ENCODE peak calls at places on chromosomes 3 and 15, in five cellular contexts. One of them, this sample, is unnamed.

GRCh38 chr3:150875548-150875947 is 29.7 kb downstream of the MINDY4B start:
- DNase-seq in endothelial cell of umbilical vein: no peak
- DNase-seq in prostate gland: no peak
- DNase-seq in Caco-2: no peak
- DNase-seq in HCT116: no peak
- DNase-seq in this sample: no peak

GRCh38 chr3:141963301-141963700 is 86.9 kb downstream of the ATP1B3 start:
- DNase-seq in endothelial cell of umbilical vein: no peak
- DNase-seq in prostate gland: no peak
- DNase-seq in Caco-2: no peak
- DNase-seq in HCT116: no peak
- DNase-seq in this sample: no peak

GRCh38 chr3:45807645-45808540 is 11.6 kb upstream of the SLC6A20 start:
- DNase-seq in endothelial cell of umbilical vein: no peak
- DNase-seq in prostate gland: no peak
- DNase-seq in Caco-2: no peak
- DNase-seq in HCT116: no peak
- DNase-seq in this sample: no peak

GRCh38 chr3:43181202-43181910 is 75.5 kb upstream of the POMGNT2 start:
- DNase-seq in endothelial cell of umbilical vein: no peak
- DNase-seq in prostate gland: no peak
- DNase-seq in Caco-2: peak; percentile 10
- DNase-seq in HCT116: no peak
- DNase-seq in this sample: no peak

GRCh38 chr15:62059818-62060115 is 480 bp downstream of the VPS13C start:
- DNase-seq in endothelial cell of umbilical vein: no peak
- DNase-seq in prostate gland: peak; percentile 23
- DNase-seq in Caco-2: peak; percentile 68
- DNase-seq in HCT116: no peak
- DNase-seq in this sample: peak; percentile 51

GRCh38 chr15:21267231-21267630 is 173.1 kb downstream of the POTEB3 start:
- DNase-seq in endothelial cell of umbilical vein: no peak
- DNase-seq in prostate gland: no peak
- DNase-seq in Caco-2: no peak
- DNase-seq in HCT116: no peak
- DNase-seq in this sample: no peak

GRCh38 chr3:149933858-149934257 is 36.8 kb downstream of the PFN2 start:
- DNase-seq in endothelial cell of umbilical vein: no peak
- DNase-seq in prostate gland: no peak
- DNase-seq in Caco-2: no peak
- DNase-seq in HCT116: no peak
- DNase-seq in this sample: no peak

GRCh38 chr3:102069211-102069662 is 219.9 kb downstream of the NFKBIZ start:
- DNase-seq in endothelial cell of umbilical vein: peak; percentile 37
- DNase-seq in prostate gland: no peak
- DNase-seq in Caco-2: no peak
- DNase-seq in HCT116: no peak
- DNase-seq in this sample: no peak

GRCh38 chr3:129052675-129053074 is 7.9 kb upstream of the GP9 start:
- DNase-seq in endothelial cell of umbilical vein: peak; percentile 73
- DNase-seq in prostate gland: no peak
- DNase-seq in Caco-2: no peak
- DNase-seq in HCT116: no peak
- DNase-seq in this sample: peak; percentile 81

GRCh38 chr3:157495846-157496245 is 7.4 kb downstream of the VEPH1 start:
- DNase-seq in endothelial cell of umbilical vein: no peak
- DNase-seq in prostate gland: no peak
- DNase-seq in Caco-2: no peak
- DNase-seq in HCT116: no peak
- DNase-seq in this sample: no peak

GRCh38 chr15:61159901-61160300 is 69.2 kb downstream of the RORA start:
- DNase-seq in endothelial cell of umbilical vein: no peak
- DNase-seq in prostate gland: no peak
- DNase-seq in Caco-2: no peak
- DNase-seq in HCT116: no peak
- DNase-seq in this sample: no peak

GRCh38 chr3:45792036-45792435 is 4.3 kb downstream of the SLC6A20 start:
- DNase-seq in endothelial cell of umbilical vein: no peak
- DNase-seq in prostate gland: no peak
- DNase-seq in Caco-2: no peak
- DNase-seq in HCT116: no peak
- DNase-seq in this sample: no peak

GRCh38 chr3:45170071-45170470 is 23.9 kb upstream of the CDCP1 start:
- DNase-seq in endothelial cell of umbilical vein: no peak
- DNase-seq in prostate gland: peak; percentile 64
- DNase-seq in Caco-2: no peak
- DNase-seq in HCT116: no peak
- DNase-seq in this sample: peak; percentile 18

GRCh38 chr3:99972380-99973104 is 141.8 kb downstream of the FILIP1L start:
- DNase-seq in endothelial cell of umbilical vein: no peak
- DNase-seq in prostate gland: no peak
- DNase-seq in Caco-2: no peak
- DNase-seq in HCT116: no peak
- DNase-seq in this sample: no peak

GRCh38 chr3:164655462-164655861 is 422.8 kb downstream of the SI start:
- DNase-seq in endothelial cell of umbilical vein: no peak
- DNase-seq in prostate gland: no peak
- DNase-seq in Caco-2: no peak
- DNase-seq in HCT116: no peak
- DNase-seq in this sample: no peak

GRCh38 chr15:87764461-87765236 is 491.9 kb downstream of the NTRK3 start:
- DNase-seq in endothelial cell of umbilical vein: no peak
- DNase-seq in prostate gland: no peak
- DNase-seq in Caco-2: no peak
- DNase-seq in HCT116: no peak
- DNase-seq in this sample: no peak

GRCh38 chr3:132723024-132723462 is 834 bp upstream of the NPHP3 start:
- DNase-seq in endothelial cell of umbilical vein: no peak
- DNase-seq in prostate gland: no peak
- DNase-seq in Caco-2: no peak
- DNase-seq in HCT116: no peak
- DNase-seq in this sample: no peak

GRCh38 chr3:123609063-123609462 is 24.2 kb upstream of the HACD2 start:
- DNase-seq in endothelial cell of umbilical vein: no peak
- DNase-seq in prostate gland: no peak
- DNase-seq in Caco-2: no peak
- DNase-seq in HCT116: no peak
- DNase-seq in this sample: no peak

GRCh38 chr15:75232252-75232813 is 25.8 kb upstream of the GOLGA6C start:
- DNase-seq in endothelial cell of umbilical vein: no peak
- DNase-seq in prostate gland: no peak
- DNase-seq in Caco-2: no peak
- DNase-seq in HCT116: no peak
- DNase-seq in this sample: peak; percentile 7

GRCh38 chr15:101192081-101192480 is 59.8 kb downstream of the CHSY1 start:
- DNase-seq in endothelial cell of umbilical vein: no peak
- DNase-seq in prostate gland: no peak
- DNase-seq in Caco-2: no peak
- DNase-seq in HCT116: no peak
- DNase-seq in this sample: no peak
- H3K4me1 ChIP-seq in endothelial cell of umbilical vein: peaks cover 25% of the 10 kb centered on the region
- H3K4me1 ChIP-seq in prostate gland: peaks cover 29% of the 10 kb centered on the region
- H3K4me1 ChIP-seq in Caco-2: no peaks in the 10 kb centered on the region
- H3K4me1 ChIP-seq in HCT116: no peaks in the 10 kb centered on the region
- H3K4me1 ChIP-seq in this sample: peaks cover 24% of the 10 kb centered on the region

GRCh38 chr15:26439681-26440080 is 333.2 kb downstream of the GABRB3 start:
- DNase-seq in endothelial cell of umbilical vein: no peak
- DNase-seq in prostate gland: no peak
- DNase-seq in Caco-2: no peak
- DNase-seq in HCT116: no peak
- DNase-seq in this sample: no peak

GRCh38 chr15:26438718-26439117 is 334.1 kb downstream of the GABRB3 start:
- DNase-seq in endothelial cell of umbilical vein: no peak
- DNase-seq in prostate gland: no peak
- DNase-seq in Caco-2: no peak
- DNase-seq in HCT116: no peak
- DNase-seq in this sample: no peak

GRCh38 chr15:26438316-26438715 is 334.6 kb downstream of the GABRB3 start:
- DNase-seq in endothelial cell of umbilical vein: no peak
- DNase-seq in prostate gland: no peak
- DNase-seq in Caco-2: no peak
- DNase-seq in HCT116: no peak
- DNase-seq in this sample: peak; percentile 9

GRCh38 chr15:26443321-26443720 is 329.5 kb downstream of the GABRB3 start:
- DNase-seq in endothelial cell of umbilical vein: no peak
- DNase-seq in prostate gland: no peak
- DNase-seq in Caco-2: no peak
- DNase-seq in HCT116: no peak
- DNase-seq in this sample: no peak

DNA sequence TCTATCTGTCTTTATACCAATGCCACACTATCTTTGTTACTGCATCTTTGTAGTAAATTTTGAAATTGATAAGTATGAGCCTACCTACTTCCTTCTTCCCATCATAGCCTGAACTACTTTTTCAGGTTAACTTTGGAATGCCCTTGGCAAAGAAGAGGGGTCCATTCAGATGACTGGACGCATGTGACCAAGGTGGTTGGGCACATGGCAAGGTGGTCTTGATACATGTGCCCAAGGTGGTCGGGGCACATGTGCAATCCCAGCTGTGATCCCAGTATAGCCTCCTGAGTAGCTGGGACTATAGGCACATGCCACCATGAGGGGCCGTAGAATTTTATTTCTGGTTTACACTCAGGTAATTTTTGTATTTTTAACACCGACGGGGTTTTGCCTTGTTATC is 330.2 kb downstream of the GABRB3 start:
- DNase-seq in endothelial cell of umbilical vein: no peak
- DNase-seq in prostate gland: no peak
- DNase-seq in Caco-2: no peak
- DNase-seq in HCT116: no peak
- DNase-seq in this sample: no peak
- H3K9me3 ChIP-seq in endothelial cell of umbilical vein: peaks cover 5% of the 10 kb centered on the region
- H3K9me3 ChIP-seq in prostate gland: no peaks in the 10 kb centered on the region
- H3K9me3 ChIP-seq in Caco-2: peaks cover 4% of the 10 kb centered on the region
- H3K9me3 ChIP-seq in HCT116: peaks cover 16% of the 10 kb centered on the region
- H3K9me3 ChIP-seq in this sample: no peaks in the 10 kb centered on the region

DNA sequence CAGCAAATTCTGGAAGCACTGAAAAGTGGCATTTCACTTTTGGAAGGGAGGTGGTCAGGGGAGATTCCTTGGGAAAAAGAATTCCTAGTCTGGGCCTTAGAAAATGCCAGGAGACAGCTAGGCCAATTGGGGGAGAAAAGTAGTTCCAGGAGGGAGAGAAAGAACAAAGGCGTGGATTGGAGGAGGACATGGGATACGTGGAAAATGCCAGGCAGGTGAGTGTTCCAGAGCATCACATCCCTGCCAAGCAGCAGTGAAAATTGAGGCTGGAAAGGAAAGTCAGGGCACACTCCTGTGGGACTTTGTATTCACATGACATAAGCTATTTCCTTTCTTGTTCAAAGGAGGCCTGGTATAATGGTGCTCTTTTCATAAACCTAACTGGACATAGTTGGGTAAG is 134.5 kb upstream of the WNT5A start:
- DNase-seq in endothelial cell of umbilical vein: no peak
- DNase-seq in prostate gland: no peak
- DNase-seq in Caco-2: no peak
- DNase-seq in HCT116: no peak
- DNase-seq in this sample: no peak
- H3K4me1 ChIP-seq in endothelial cell of umbilical vein: peaks cover 15% of the 10 kb centered on the region
- H3K4me1 ChIP-seq in prostate gland: no peaks in the 10 kb centered on the region
- H3K4me1 ChIP-seq in Caco-2: peaks cover 47% of the 10 kb centered on the region
- H3K4me1 ChIP-seq in HCT116: no peaks in the 10 kb centered on the region
- H3K4me1 ChIP-seq in this sample: no peaks in the 10 kb centered on the region

DNA sequence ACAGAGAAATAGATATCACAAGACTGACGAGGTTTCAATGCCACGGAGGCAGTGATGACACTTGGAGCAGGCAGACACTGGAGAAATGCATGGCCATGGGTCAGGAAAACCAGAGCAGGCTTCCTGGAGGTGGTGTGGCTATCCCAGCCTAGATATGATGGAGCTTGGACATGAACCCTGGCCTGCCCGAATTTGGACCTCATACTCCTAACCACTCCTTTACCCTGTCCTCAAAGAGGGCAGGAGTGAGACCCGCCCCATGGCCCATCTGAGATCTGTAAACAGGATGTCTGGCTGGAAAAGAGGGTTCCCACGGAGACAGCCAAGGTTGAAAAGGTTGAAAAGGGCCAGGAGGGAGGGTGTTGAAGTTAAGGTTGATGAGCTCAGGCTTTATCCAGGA is 31.0 kb downstream of the CPN2 start:
- DNase-seq in endothelial cell of umbilical vein: no peak
- DNase-seq in prostate gland: no peak
- DNase-seq in Caco-2: no peak
- DNase-seq in HCT116: no peak
- DNase-seq in this sample: no peak
- H3K9me3 ChIP-seq in endothelial cell of umbilical vein: no peaks in the 10 kb centered on the region
- H3K9me3 ChIP-seq in prostate gland: no peaks in the 10 kb centered on the region
- H3K9me3 ChIP-seq in Caco-2: peaks cover 20% of the 10 kb centered on the region
- H3K9me3 ChIP-seq in HCT116: no peaks in the 10 kb centered on the region
- H3K9me3 ChIP-seq in this sample: no peaks in the 10 kb centered on the region

GRCh38 chr3:171266034-171266805 is 194.0 kb downstream of the TNIK start:
- DNase-seq in endothelial cell of umbilical vein: peak; percentile 37
- DNase-seq in prostate gland: no peak
- DNase-seq in Caco-2: no peak
- DNase-seq in HCT116: no peak
- DNase-seq in this sample: no peak

GRCh38 chr3:171267089-171267488 is 193.1 kb downstream of the TNIK start:
- DNase-seq in endothelial cell of umbilical vein: no peak
- DNase-seq in prostate gland: peak; percentile 27
- DNase-seq in Caco-2: no peak
- DNase-seq in HCT116: no peak
- DNase-seq in this sample: no peak

GRCh38 chr3:171262431-171262830 is 197.8 kb downstream of the TNIK start:
- DNase-seq in endothelial cell of umbilical vein: no peak
- DNase-seq in prostate gland: no peak
- DNase-seq in Caco-2: no peak
- DNase-seq in HCT116: no peak
- DNase-seq in this sample: no peak

GRCh38 chr3:171261487-171261886 is 198.7 kb downstream of the TNIK start:
- DNase-seq in endothelial cell of umbilical vein: peak; percentile 63
- DNase-seq in prostate gland: no peak
- DNase-seq in Caco-2: no peak
- DNase-seq in HCT116: peak; percentile 69
- DNase-seq in this sample: no peak

DNA sequence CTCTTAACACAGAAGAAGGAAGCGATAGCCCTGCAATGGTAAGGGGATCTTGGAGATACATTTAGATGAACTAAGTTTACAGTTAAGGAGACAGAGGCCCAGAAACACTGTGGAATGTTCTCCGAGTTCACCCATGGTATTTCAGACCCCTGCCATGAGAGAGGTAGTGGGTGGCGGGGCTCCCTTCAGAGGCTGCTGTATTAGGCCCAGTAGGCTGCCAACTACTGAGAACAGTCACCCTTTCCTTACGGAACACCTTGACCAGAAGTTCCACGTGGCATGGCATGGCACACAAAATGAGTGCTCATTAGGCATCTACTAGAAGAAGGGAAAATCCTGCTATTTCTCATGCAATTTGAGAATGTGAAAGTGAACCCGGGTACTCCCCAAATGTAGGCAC is 195.4 kb downstream of the TNIK start:
- DNase-seq in endothelial cell of umbilical vein: no peak
- DNase-seq in prostate gland: no peak
- DNase-seq in Caco-2: no peak
- DNase-seq in HCT116: no peak
- DNase-seq in this sample: no peak
- H3K4me1 ChIP-seq in endothelial cell of umbilical vein: peaks cover 23% of the 10 kb centered on the region
- H3K4me1 ChIP-seq in prostate gland: no peaks in the 10 kb centered on the region
- H3K4me1 ChIP-seq in Caco-2: no peaks in the 10 kb centered on the region
- H3K4me1 ChIP-seq in HCT116: peaks cover 38% of the 10 kb centered on the region
- H3K4me1 ChIP-seq in this sample: peaks cover 10% of the 10 kb centered on the region